ENCODE peak calls at places on chromosomes 1 and 21, in eight cellular contexts. N, X, K, Y, B, T, M and G are unnamed samples.

GRCh38 chr1:192939440-192939839 is 119.7 kb downstream of the UCHL5 start:
- DNase-seq in K (no peak), X (no peak), Y (no peak), N (no peak), T (no peak), M (no peak), B (no peak), G (no peak)

GRCh38 chr1:46005594-46005993 is 126.8 kb downstream of the PIK3R3 start:
- DNase-seq in B (no peak), K (no peak), N (no peak), T (no peak), X (no peak), Y (no peak), M (no peak), G (no peak)

GRCh38 chr21:46079357-46080170 is 18.3 kb upstream of the COL6A2 start:
- DNase-seq in K (no peak), M (no peak), X (peak), B (no peak), N (no peak), T (no peak), Y (no peak), G (no peak)

GRCh38 chr1:209652873-209653401 is 712 bp upstream of the LAMB3 start:
- DNase-seq in M (peak), Y (peak), K (no peak), T (peak), N (no peak), X (peak), B (no peak), G (no peak)

GRCh38 chr1:2356401-2356800 is 35.0 kb downstream of the MORN1 start:
- DNase-seq in B (no peak), N (peak), T (no peak), X (no peak), Y (no peak), K (no peak), M (no peak), G (no peak)

GRCh38 chr1:226867461-226868054 is 2.9 kb upstream of the PSEN2 start:
- DNase-seq in N (no peak), M (no peak), K (no peak), T (no peak), B (no peak), Y (no peak), X (no peak), G (no peak)

GRCh38 chr1:199794105-199794863 is 233.2 kb upstream of the NR5A2 start:
- DNase-seq in B (no peak), T (no peak), K (no peak), X (no peak), M (peak), Y (no peak), N (no peak), G (no peak)

GRCh38 chr1:109792056-109792831 is 28.5 kb upstream of the EPS8L3 start:
- DNase-seq in N (peak), T (no peak), B (no peak), K (peak), Y (no peak), X (peak), M (peak), G (peak)

GRCh38 chr1:21764615-21765423 is 18.1 kb downstream of the USP48 start:
- DNase-seq in K (peak), Y (no peak), M (peak), T (no peak), X (peak), B (no peak), N (no peak), G (no peak)

GRCh38 chr1:19219451-19219850 is 9.4 kb upstream of the UBR4 start:
- DNase-seq in M (no peak), Y (no peak), X (no peak), K (no peak), T (no peak), N (no peak), B (no peak), G (no peak)

GRCh38 chr1:201245082-201245481 is 38.2 kb upstream of the PKP1 start:
- DNase-seq in M (no peak), K (no peak), B (no peak), Y (no peak), N (no peak), X (no peak), T (no peak), G (no peak)

GRCh38 chr1:232176222-232176621 is 453.7 kb downstream of the SIPA1L2 start:
- DNase-seq in N (no peak), X (no peak), Y (no peak), B (no peak), K (no peak), T (no peak), M (no peak), G (no peak)

GRCh38 chr21:33964706-33965325 is 49.2 kb upstream of the ATP5PO start:
- DNase-seq in B (no peak), Y (no peak), T (no peak), M (no peak), K (no peak), X (peak), N (no peak), G (no peak)

GRCh38 chr1:212749924-212750535 is 41.5 kb downstream of the NSL1 start:
- DNase-seq in T (no peak), X (peak), M (peak), B (no peak), N (no peak), Y (no peak), K (peak), G (peak)

GRCh38 chr1:206864939-206865671 is at the start of gene IL20:
- DNase-seq in M (peak), Y (peak), T (peak), K (peak), X (peak), N (peak), B (peak), G (peak)

GRCh38 chr21:42144221-42144620 is 73.1 kb downstream of the UMODL1 start:
- DNase-seq in T (no peak), N (no peak), Y (no peak), X (no peak), M (no peak), B (no peak), K (no peak), G (no peak)

GRCh38 chr1:66207484-66207883 is 326.5 kb upstream of the SGIP1 start:
- DNase-seq in M (peak), B (no peak), X (peak), Y (no peak), K (peak), T (no peak), N (no peak), G (no peak)

GRCh38 chr1:12052008-12052573 is 11.0 kb upstream of the TNFRSF8 start:
- DNase-seq in N (no peak), T (no peak), K (peak), X (peak), Y (no peak), B (no peak), M (peak), G (no peak)

GRCh38 chr1:34711469-34711868 is 43.4 kb upstream of the GJB5 start:
- DNase-seq in M (peak), X (no peak), N (no peak), T (no peak), K (no peak), B (no peak), Y (no peak), G (no peak)

GRCh38 chr21:32581732-32582131 is 3.6 kb downstream of the TCP10L start:
- DNase-seq in X (no peak), Y (no peak), K (no peak), B (no peak), M (no peak), T (no peak), N (no peak), G (no peak)

GRCh38 chr1:21822349-21822748 is 10.3 kb downstream of the LDLRAD2 start:
- DNase-seq in M (no peak), Y (no peak), B (no peak), K (no peak), N (peak), T (no peak), X (no peak), G (peak)

GRCh38 chr1:214002472-214002871 is 14.7 kb downstream of the PROX1 start:
- DNase-seq in K (no peak), Y (no peak), B (no peak), N (no peak), M (peak), T (no peak), X (peak), G (no peak)

GRCh38 chr1:232622981-232623380 is 7.0 kb downstream of the SIPA1L2 start:
- DNase-seq in K (no peak), B (no peak), Y (no peak), M (no peak), T (no peak), N (no peak), X (no peak), G (no peak)

GRCh38 chr21:20315044-20315443 is 683.2 kb upstream of the NCAM2 start:
- DNase-seq in K (no peak), B (no peak), Y (no peak), N (no peak), X (no peak), T (no peak), M (no peak), G (no peak)

GRCh38 chr1:66729130-66729922 is 22.9 kb upstream of the DYNLT5 start:
- DNase-seq in Y (no peak), M (peak), T (no peak), X (no peak), B (no peak), N (no peak), K (no peak), G (no peak)